ENCODE peak calls at places on chromosomes 13 and 19, in six cellular contexts. G is mesendoderm, R is H1, F is neuronal stem cell, E is IMR-90, H is trophoblast cell. C is an unnamed sample.

GRCh38 chr13:37201081-37201480 is 95.6 kb upstream of the CSNK1A1L start:
- DNase-seq in G (no peak), R (no peak), F (no peak), E (no peak), H (no peak), C (no peak)

GRCh38 chr13:33761744-33762143 is 56.2 kb upstream of the RFC3 start:
- DNase-seq in G (peak), R (no peak), F (no peak), E (no peak), H (no peak), C (peak)

GRCh38 chr19:19405919-19406877 is 723 bp downstream of the GATAD2A start:
- DNase-seq in G (peak), R (peak), F (peak), E (peak), H (no peak), C (peak)

GRCh38 chr13:43573787-43574562 is 212.8 kb downstream of the ENOX1 start:
- DNase-seq in G (no peak), R (no peak), F (no peak), E (no peak), H (no peak), C (no peak)

GRCh38 chr13:40181203-40181845 is 485.1 kb downstream of the FOXO1 start:
- DNase-seq in G (peak), R (no peak), F (no peak), E (peak), H (no peak), C (no peak)

GRCh38 chr13:45447050-45447661 is 17.6 kb upstream of the COG3 start:
- DNase-seq in G (no peak), R (no peak), F (no peak), E (no peak), H (no peak), C (no peak)

GRCh38 chr13:90107658-90108057 is 1239.8 kb upstream of the MIR17HG start:
- DNase-seq in G (no peak), R (no peak), F (no peak), E (no peak), H (no peak), C (no peak)

GRCh38 chr13:96898212-96898611 is 96.1 kb downstream of the OXGR1 start:
- DNase-seq in G (peak), R (no peak), F (no peak), E (no peak), H (no peak), C (no peak)

GRCh38 chr13:71067164-71067815 is 799.7 kb downstream of the DACH1 start:
- DNase-seq in G (peak), R (no peak), F (no peak), E (no peak), H (no peak), C (no peak)

GRCh38 chr13:74136089-74136658 is 2.0 kb upstream of the KLF12 start:
- DNase-seq in G (peak), R (no peak), F (no peak), E (peak), H (no peak), C (no peak)

GRCh38 chr19:18363787-18364186 is 22.2 kb upstream of the GDF15 start:
- DNase-seq in G (no peak), R (no peak), F (no peak), E (no peak), H (no peak), C (no peak)

GRCh38 chr19:18366027-18366435 is 19.9 kb upstream of the GDF15 start:
- DNase-seq in G (no peak), R (no peak), F (no peak), E (no peak), H (peak), C (no peak)

GRCh38 chr19:18373407-18373891 is 12.5 kb upstream of the GDF15 start:
- DNase-seq in G (no peak), R (no peak), F (no peak), E (no peak), H (no peak), C (no peak)

GRCh38 chr19:18364826-18365528 is 21.0 kb upstream of the GDF15 start:
- DNase-seq in G (peak), R (no peak), F (no peak), E (peak), H (peak), C (no peak)

DNA sequence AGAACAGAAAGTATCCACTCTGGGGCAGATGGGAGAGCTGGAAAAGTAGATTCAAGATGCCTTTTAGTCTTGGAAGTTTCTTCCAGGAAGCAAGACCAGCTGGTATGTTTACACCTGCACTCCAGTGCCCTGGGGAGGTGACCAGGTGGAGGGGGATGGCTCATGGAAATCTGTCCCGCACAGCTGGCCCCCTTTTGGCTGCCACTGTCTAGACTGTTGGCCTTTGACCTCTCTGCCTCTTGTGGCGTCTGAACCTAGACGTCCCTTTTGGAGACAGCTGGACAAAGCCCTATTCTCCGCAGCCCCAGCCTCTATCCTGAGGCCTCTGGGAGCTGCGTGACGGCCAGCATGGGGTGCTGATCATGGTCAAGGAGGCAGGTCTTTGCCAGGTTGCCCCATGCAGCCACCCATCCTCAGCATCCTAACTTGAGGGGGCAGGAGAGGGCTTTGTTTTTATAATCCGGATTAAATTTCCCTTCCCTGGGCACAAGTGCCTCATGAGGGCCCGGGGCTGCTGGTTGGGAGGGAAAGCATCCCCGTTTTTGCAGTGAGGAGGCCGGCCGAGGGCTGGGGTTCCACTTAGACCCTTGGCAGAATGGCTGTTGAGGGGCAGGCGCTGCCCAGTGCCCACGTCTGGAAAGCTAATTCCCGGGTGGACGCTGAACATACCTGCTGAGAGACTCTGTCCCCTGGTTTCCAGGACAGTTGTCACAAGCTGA is 17.3 kb upstream of the GDF15 start:
- DNase-seq in G (no peak), R (no peak), F (no peak), E (no peak), H (peak), C (no peak)
- H2BK5ac ChIP-seq in G (no peak), R (peak), F (no peak), E (peak), H (peak), C (no peak)

GRCh38 chr19:48444129-48444932 is 1.5 kb upstream of the GRWD1 start:
- DNase-seq in G (no peak), R (no peak), F (no peak), E (no peak), H (no peak), C (peak)
- H2AK5ac ChIP-seq in G (no peak), R (peak), F (peak), E (peak), H (peak), C (no peak)

GRCh38 chr19:58439576-58440554 is at the start of gene ZNF132:
- DNase-seq in G (peak), R (peak), F (peak), E (peak), H (peak), C (peak)
- H2BK5ac ChIP-seq in G (no peak), R (peak), F (no peak), E (peak), H (no peak), C (no peak)

DNA sequence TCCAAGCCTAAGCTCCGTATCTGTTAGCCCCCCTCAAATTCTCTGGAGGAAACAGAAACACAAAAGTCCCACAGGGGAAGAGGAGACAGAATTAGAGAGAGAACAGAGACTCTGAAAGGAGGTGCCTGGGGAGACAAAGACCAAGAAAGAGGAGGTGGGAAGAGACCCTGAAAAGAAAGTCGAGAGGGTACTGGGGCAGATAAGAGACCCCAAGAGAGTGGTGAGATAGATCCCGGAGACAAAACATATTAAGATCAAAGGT is 919 bp upstream of the GRWD1 start:
- DNase-seq in G (no peak), R (no peak), F (no peak), E (no peak), H (no peak), C (no peak)
- H2AK5ac ChIP-seq in G (no peak), R (peak), F (no peak), E (no peak), H (peak), C (no peak)

DNA sequence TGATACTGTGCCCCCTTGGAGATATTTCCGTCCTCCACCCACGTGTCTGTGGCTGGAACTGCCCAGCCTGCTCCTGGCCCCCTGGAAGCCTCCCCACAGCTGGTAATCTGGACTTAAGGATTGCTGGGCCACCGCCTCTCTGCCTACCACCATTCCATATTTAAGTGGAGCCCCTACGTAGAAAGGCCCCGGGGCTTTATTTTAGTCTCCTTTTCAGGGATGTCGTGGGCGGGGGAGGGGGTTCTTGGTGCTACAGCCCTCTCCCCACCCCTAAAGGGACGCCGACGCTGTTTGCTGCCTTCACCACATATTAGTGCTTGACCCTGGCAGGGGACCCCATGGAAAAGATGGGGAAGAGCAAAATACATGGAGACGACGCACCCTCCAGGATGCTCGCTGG is 2.7 kb upstream of the NOP53 start:
- DNase-seq in G (no peak), R (no peak), F (no peak), E (no peak), H (no peak), C (no peak)
- H2BK5ac ChIP-seq in G (no peak), R (no peak), F (no peak), E (peak), H (no peak), C (no peak)

GRCh38 chr13:114046447-114046846 is 72.6 kb upstream of the C13orf46 start:
- DNase-seq in G (no peak), R (no peak), F (no peak), E (no peak), H (no peak), C (no peak)

GRCh38 chr13:114045113-114045735 is 71.3 kb upstream of the C13orf46 start:
- DNase-seq in G (no peak), R (no peak), F (no peak), E (no peak), H (no peak), C (no peak)

GRCh38 chr13:114049026-114049425 is 75.2 kb upstream of the C13orf46 start:
- DNase-seq in G (no peak), R (no peak), F (no peak), E (no peak), H (no peak), C (no peak)

GRCh38 chr13:114048463-114048862 is 74.6 kb upstream of the C13orf46 start:
- DNase-seq in G (no peak), R (no peak), F (no peak), E (no peak), H (no peak), C (peak)

DNA sequence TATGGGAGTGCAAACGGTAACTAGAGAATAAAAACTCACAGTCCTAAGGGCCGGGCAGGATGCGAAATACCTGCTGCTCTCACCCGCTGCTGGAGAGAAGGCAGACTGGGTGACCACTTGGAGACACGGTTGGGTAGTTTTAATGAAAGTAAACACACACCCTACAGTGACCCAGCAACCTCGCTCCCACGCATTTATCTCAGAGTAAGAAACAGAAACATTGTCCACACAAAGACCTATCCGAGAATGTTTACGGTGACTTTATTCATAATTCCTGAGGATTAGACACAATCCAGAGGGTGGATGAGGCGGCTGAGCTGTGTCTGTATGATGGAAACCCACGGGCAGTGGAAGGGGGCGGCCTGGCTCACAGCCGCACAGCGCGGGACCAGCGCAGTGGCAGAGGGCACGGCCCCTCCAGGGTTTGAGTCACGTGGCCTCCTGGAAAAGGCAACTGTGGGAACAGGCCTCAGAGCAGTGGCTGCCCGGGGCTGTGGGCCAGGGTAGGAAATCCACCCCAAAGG is 73.5 kb upstream of the C13orf46 start:
- DNase-seq in G (no peak), R (no peak), F (no peak), E (peak), H (no peak), C (no peak)
- H2AK5ac ChIP-seq in G (no peak), R (no peak), F (peak), E (peak), H (no peak), C (no peak)

GRCh38 chr19:46069841-46070341 is 29.1 kb upstream of the IGFL4 start:
- DNase-seq in G (no peak), R (no peak), F (no peak), E (peak), H (peak), C (no peak)

GRCh38 chr19:46073268-46073922 is 32.6 kb upstream of the IGFL4 start:
- DNase-seq in G (no peak), R (no peak), F (no peak), E (peak), H (peak), C (no peak)

GRCh38 chr19:46067691-46068090 is 26.9 kb upstream of the IGFL4 start:
- DNase-seq in G (no peak), R (no peak), F (no peak), E (no peak), H (peak), C (no peak)

GRCh38 chr19:46065486-46065885 is 24.7 kb upstream of the IGFL4 start:
- DNase-seq in G (no peak), R (no peak), F (no peak), E (no peak), H (peak), C (no peak)

DNA sequence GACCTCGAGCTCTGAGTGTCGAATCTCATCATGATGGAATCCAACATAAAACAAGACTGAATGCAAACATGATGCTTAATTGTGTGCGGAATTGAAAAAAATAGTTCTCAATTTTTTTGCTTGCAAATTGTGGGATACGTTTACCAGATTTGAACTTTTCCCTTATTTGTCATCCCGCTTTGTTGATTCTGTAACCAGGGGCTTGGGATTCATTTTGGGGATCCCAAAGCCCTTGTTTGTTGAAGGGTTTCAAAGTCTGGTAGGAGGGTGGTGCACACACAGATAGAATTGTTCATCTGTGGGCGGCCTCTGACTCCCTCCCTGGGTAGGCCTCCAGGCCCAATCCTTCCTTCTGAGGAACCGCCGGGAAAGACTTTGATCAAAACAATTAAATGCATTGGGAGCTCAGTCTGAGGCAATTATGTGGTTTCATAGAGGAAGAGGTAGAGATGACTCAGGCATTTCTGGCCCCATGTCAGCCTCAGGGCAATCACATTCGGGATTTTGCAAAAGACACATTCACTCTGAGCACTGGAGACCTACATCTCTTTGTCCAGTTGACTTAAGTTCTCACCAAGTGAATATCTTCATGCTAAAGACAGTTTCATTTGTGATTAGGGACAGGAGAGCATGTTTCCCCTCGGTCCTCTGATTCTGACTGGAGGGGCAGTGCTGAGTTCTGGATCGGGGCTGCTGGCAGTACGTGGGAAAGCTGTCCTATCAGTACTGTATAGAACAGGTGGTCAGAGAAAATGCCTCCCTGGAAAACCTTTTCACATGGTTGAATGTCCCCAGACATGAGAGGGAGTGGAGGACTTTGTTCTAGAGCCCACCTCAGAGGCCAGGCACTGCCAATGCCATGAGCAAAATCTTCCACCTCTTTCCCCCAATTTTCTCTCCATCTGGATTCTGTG is 27.8 kb upstream of the IGFL4 start:
- DNase-seq in G (no peak), R (no peak), F (no peak), E (peak), H (peak), C (no peak)
- H2BK5ac ChIP-seq in G (no peak), R (no peak), F (no peak), E (no peak), H (no peak), C (no peak)

DNA sequence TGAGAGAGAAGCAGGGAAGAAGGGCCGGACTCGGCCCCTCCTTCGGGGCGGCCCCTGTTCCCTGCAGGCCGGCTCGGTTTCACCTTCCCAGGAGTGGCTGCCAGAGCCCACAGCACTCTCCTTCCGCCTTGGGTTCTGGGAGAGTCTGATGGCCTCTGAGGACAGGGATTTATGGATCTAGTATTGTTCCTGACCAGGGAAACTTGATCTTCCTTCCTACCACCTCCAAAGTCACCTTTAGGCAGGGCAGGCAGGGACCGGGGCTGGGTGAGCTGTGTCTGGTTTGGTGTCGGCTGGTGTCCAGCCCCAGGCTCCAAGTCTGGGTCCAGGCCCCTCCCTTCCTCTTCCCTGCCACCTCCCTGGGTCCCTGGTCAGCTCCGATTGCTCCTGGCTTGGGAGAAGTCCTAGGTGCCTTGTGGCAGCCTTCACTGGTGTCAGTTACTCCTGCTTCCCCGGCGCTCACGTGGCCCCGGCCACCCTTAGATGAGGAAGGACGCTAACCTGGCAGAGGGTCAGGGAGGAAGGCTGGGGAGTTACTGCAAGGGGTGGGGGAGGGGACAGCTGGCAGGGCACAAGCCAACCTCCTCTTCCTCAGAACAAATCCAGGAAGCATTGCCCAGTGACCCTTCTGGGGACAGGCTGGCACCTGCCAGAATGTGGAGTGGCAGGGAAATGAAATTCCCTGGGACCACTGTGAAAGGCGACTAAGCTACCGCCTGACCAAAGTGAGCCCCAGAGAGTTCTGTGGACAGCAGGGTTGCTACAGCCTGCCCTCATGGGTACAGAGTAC is 18.8 kb downstream of the RFX1 start:
- DNase-seq in G (no peak), R (no peak), F (no peak), E (no peak), H (no peak), C (no peak)
- H2AK5ac ChIP-seq in G (no peak), R (peak), F (no peak), E (peak), H (peak), C (no peak)

GRCh38 chr13:41562083-41562482 is 104.7 kb downstream of the RGCC start:
- DNase-seq in G (no peak), R (no peak), F (no peak), E (peak), H (peak), C (no peak)
- H2BK5ac ChIP-seq in G (no peak), R (no peak), F (no peak), E (no peak), H (no peak), C (no peak)

C was measured in H9.